ENCODE peak calls at places on chromosomes 7 and 10, in six cellular contexts. K is NCI-H1048, D is NCI-H1694 treated with DMSO at 0.1 percent for 48 hours, U is left cardiac atrium, Q is left ventricle myocardium inferior, I is RPMI8226. S is an unnamed sample.

GRCh38 chr10:122706947-122707346 is 7.3 kb upstream of the C10orf120 start:
- DNase-seq in Q (peak; percentile 63), I (no peak), U (no peak), D (no peak), K (no peak), S (no peak)

GRCh38 chr7:155941688-155942087 is 129.4 kb upstream of the SHH start:
- DNase-seq in U (no peak), D (no peak), K (no peak), I (no peak), Q (no peak), S (no peak)

GRCh38 chr7:69770613-69771012 is 172.3 kb downstream of the AUTS2 start:
- DNase-seq in I (no peak), U (no peak), K (peak; percentile 37), D (no peak), Q (no peak), S (no peak)

GRCh38 chr10:4943821-4944220 is 19.4 kb upstream of the AKR1C1 start:
- DNase-seq in Q (no peak), K (no peak), I (no peak), D (no peak), U (no peak), S (no peak)

GRCh38 chr10:21681156-21681555 is 147.1 kb downstream of the MLLT10 start:
- DNase-seq in U (no peak), Q (no peak), D (no peak), K (no peak), I (no peak), S (no peak)

GRCh38 chr10:123993534-123994416 is 99.6 kb downstream of the CHST15 start:
- DNase-seq in K (no peak), D (no peak), I (no peak), Q (no peak), U (no peak), S (no peak)

GRCh38 chr10:107614939-107615665 is 450.6 kb upstream of the SORCS1 start:
- DNase-seq in Q (no peak), D (no peak), U (no peak), I (no peak), K (no peak), S (peak; percentile 89)

GRCh38 chr7:16791895-16792294 is 12.9 kb downstream of the AGR2 start:
- DNase-seq in D (no peak), K (no peak), Q (no peak), I (no peak), U (no peak), S (no peak)

GRCh38 chr10:103632247-103632642 is 138.7 kb downstream of the NEURL1 start:
- DNase-seq in K (no peak), Q (no peak), I (no peak), U (no peak), D (no peak), S (no peak)

GRCh38 chr7:148747274-148747673 is 48.6 kb downstream of the CUL1 start:
- DNase-seq in I (peak; percentile 55), K (no peak), U (no peak), D (no peak), Q (no peak), S (no peak)

GRCh38 chr7:155972247-155972646 is 160.0 kb upstream of the SHH start:
- DNase-seq in Q (no peak), I (no peak), D (no peak), U (no peak), K (no peak), S (peak; percentile 7)